ENCODE peak calls at places on chromosomes 7 and 10, in ten cellular contexts. G is CD8-positive, alpha-beta memory T cell; A is tibial artery; K is heart left ventricle; S is cardiac muscle cell; P is body of pancreas; D is heart right ventricle; I is Peyer's patch; J is Panc1; R is NT2/D1. Y is an unnamed sample. For H3K4me1, the result is how much of the 10 kb centered on the place peaks cover.

GRCh38 chr10:90447836-90448235 is 410.0 kb downstream of the HTR7 start:
- DNase-seq in D (no peak), I (no peak), G (no peak), S (no peak), P (no peak), J (no peak), K (no peak), A (no peak), R (no peak), Y (no peak)

GRCh38 chr7:39754326-39755120 is 131.2 kb downstream of the RALA start:
- DNase-seq in R (no peak), A (no peak), G (no peak), K (no peak), P (no peak), I (no peak), S (no peak), D (no peak), J (no peak), Y (no peak)

GRCh38 chr7:29091722-29092121 is 54.6 kb downstream of the CPVL start:
- DNase-seq in A (no peak), S (no peak), D (no peak), K (no peak), R (no peak), I (no peak), P (no peak), J (no peak), G (no peak), Y (no peak)

GRCh38 chr10:95445223-95445836 is 115.8 kb downstream of the SORBS1 start:
- DNase-seq in I (peak), G (no peak), S (no peak), K (peak), J (peak), A (peak), D (peak), P (peak), R (no peak), Y (no peak)

GRCh38 chr10:57992321-57993077 is 275.2 kb downstream of the IPMK start:
- DNase-seq in A (no peak), R (no peak), D (no peak), G (no peak), I (no peak), K (no peak), P (peak), S (no peak), J (no peak), Y (no peak)

GRCh38 chr7:154390961-154391360 is 338.8 kb downstream of the DPP6 start:
- DNase-seq in A (no peak), K (no peak), S (no peak), R (no peak), I (no peak), P (no peak), G (no peak), D (no peak), J (no peak), Y (no peak)

GRCh38 chr10:116615199-116615776 is 5.5 kb upstream of the PNLIPRP2 start:
- DNase-seq in A (no peak), J (no peak), I (no peak), D (no peak), P (peak), G (no peak), R (no peak), S (no peak), K (no peak), Y (no peak)

GRCh38 chr7:102874966-102875365 is 37.8 kb upstream of the LRRC17 start:
- DNase-seq in G (no peak), I (no peak), A (no peak), J (no peak), D (no peak), P (no peak), R (no peak), K (no peak), S (no peak), Y (no peak)

GRCh38 chr7:106041140-106041717 is 70.9 kb downstream of the SYPL1 start:
- DNase-seq in A (no peak), K (no peak), P (peak), D (no peak), S (peak), G (peak), I (peak), J (peak), R (peak), Y (no peak)

GRCh38 chr7:105806592-105807266 is 69.7 kb downstream of the ATXN7L1 start:
- DNase-seq in I (peak), R (no peak), D (no peak), P (no peak), J (no peak), S (no peak), A (no peak), K (no peak), G (peak), Y (no peak)

GRCh38 chr7:93566876-93567275 is 7.6 kb downstream of the CALCR start:
- DNase-seq in S (no peak), P (no peak), A (no peak), J (no peak), K (no peak), D (no peak), R (no peak), G (no peak), I (no peak), Y (no peak)

GRCh38 chr7:69597278-69598076 is 798 bp upstream of the AUTS2 start:
- DNase-seq in D (peak), J (no peak), R (no peak), I (peak), A (peak), K (peak), P (peak), S (peak), G (peak), Y (peak)

GRCh38 chr7:100867040-100867795 is at the start of gene TRIP6:
- DNase-seq in I (peak), S (peak), K (peak), J (no peak), D (peak), A (peak), R (peak), P (peak), G (no peak), Y (peak)

GRCh38 chr7:17802056-17802455 is 138.2 kb downstream of the SNX13 start:
- DNase-seq in D (no peak), G (no peak), P (no peak), I (no peak), J (no peak), K (no peak), A (no peak), S (no peak), R (no peak), Y (no peak)

GRCh38 chr10:45052700-45053099 is 52.0 kb downstream of the ZNF22 start:
- DNase-seq in D (no peak), K (no peak), I (no peak), S (no peak), G (no peak), A (no peak), R (no peak), P (no peak), J (no peak), Y (no peak)

GRCh38 chr10:43649149-43649523 is 455 bp upstream of the ZNF32 start:
- DNase-seq in J (no peak), G (no peak), S (no peak), R (no peak), I (no peak), D (no peak), K (no peak), P (no peak), A (no peak), Y (no peak)

GRCh38 chr7:122688385-122688998 is 10.4 kb downstream of the RNF133 start:
- DNase-seq in K (no peak), G (no peak), A (no peak), R (no peak), I (no peak), P (no peak), D (no peak), J (no peak), S (no peak), Y (no peak)

GRCh38 chr7:148918058-148918596 is 34.0 kb upstream of the EZH2 start:
- DNase-seq in D (no peak), J (no peak), S (no peak), I (no peak), G (no peak), A (no peak), P (no peak), R (no peak), K (no peak), Y (no peak)

GRCh38 chr10:52483587-52483986 is 169.5 kb downstream of the DKK1 start:
- DNase-seq in S (no peak), P (no peak), J (no peak), A (no peak), R (no peak), K (no peak), I (no peak), D (no peak), G (no peak), Y (no peak)
- H3K4me1 ChIP-seq in S (under half), P (under half), J (under half), A (under half), R (under half), K (under half), I (under half), D (under half), G (under half), Y (under half)

GRCh38 chr7:51823437-51823836 is 506.8 kb upstream of the COBL start:
- DNase-seq in P (no peak), D (no peak), R (no peak), J (no peak), A (no peak), S (no peak), G (no peak), K (no peak), I (no peak), Y (no peak)
- H3K4me1 ChIP-seq in P (under half), D (under half), R (under half), J (under half), A (under half), S (under half), G (under half), K (under half), I (under half), Y (under half)

GRCh38 chr10:119893845-119894427 is 1.4 kb downstream of the SEC23IP start:
- DNase-seq in R (no peak), A (no peak), G (no peak), J (no peak), S (no peak), K (no peak), D (no peak), P (no peak), I (no peak), Y (no peak)

GRCh38 chr10:119896937-119897336 is 4.4 kb downstream of the SEC23IP start:
- DNase-seq in P (peak), G (no peak), K (peak), A (peak), D (peak), R (no peak), J (no peak), I (peak), S (peak), Y (peak)

GRCh38 chr10:119896061-119896655 is 3.6 kb downstream of the SEC23IP start:
- DNase-seq in S (peak), G (no peak), P (peak), R (no peak), A (no peak), I (no peak), J (no peak), K (no peak), D (no peak), Y (no peak)

GRCh38 chr10:119898577-119898976 is 6.0 kb downstream of the SEC23IP start:
- DNase-seq in J (no peak), A (no peak), G (no peak), R (no peak), I (no peak), K (no peak), D (no peak), P (no peak), S (no peak), Y (no peak)

DNA sequence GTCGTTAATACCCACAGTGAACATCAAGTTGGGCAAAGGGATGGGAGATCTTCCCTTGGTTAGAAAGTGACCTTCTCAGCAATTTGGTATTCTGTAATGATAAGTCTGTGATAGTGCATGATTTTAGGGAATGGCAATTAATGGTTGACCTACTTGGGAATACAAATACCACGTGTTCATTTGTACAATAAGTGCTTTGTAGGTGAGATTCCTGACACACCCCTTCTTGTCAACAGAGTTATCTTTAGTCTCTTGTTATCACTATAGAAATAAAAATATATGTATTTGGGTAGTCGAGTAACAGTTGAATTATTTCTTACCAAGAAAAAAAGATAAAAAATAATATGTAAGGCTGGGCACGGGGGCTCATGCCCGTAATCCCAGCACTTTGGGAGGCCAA is 4.8 kb downstream of the SEC23IP start:
- DNase-seq in P (no peak), D (no peak), J (no peak), S (no peak), G (no peak), I (no peak), K (no peak), R (no peak), A (no peak), Y (no peak)
- H3K4me1 ChIP-seq in P (half or more), D (under half), J (under half), S (under half), G (under half), I (under half), K (under half), R (under half), A (under half), Y (under half)

DNA sequence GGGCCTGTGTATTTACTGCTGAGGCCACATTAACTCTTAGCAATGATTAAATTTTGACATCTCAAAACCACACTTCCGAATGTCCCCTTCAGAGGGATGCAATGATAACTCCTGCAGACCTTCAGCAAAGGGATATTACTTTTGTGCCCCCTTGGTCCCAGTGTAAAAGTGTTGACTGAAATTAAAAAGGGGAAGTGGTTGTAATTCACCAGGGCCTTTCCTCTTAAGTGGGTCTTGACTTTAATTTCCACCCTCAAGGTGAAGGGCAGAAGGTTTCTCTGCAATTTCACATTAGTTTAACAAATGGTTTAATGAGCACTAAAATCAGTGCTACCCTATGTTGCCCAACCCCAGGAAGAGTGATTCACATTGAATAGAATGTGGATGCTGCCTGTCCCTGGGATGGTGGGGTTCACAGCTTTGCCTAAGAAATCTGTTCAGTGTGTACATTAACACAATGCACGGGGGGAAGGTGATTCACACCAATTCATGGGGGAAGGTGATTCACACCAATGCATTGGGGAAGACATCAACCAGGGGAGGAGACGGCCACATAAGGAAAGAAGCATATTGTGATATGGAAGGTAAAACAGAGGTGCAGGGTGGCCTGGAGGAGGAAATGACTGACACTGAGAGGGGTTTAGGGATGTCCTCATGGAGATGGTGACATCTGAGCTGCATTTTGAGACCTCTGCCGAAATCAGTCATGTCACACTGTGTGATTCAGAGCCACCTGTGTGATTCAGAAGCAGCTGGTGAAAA is 19.4 kb upstream of the TNS3 start:
- DNase-seq in D (no peak), S (no peak), K (no peak), P (no peak), I (no peak), A (no peak), J (no peak), R (no peak), G (no peak), Y (no peak)
- H3K4me1 ChIP-seq in D (under half), S (under half), K (under half), P (half or more), I (under half), A (under half), J (under half), R (under half), G (under half), Y (under half)

DNA sequence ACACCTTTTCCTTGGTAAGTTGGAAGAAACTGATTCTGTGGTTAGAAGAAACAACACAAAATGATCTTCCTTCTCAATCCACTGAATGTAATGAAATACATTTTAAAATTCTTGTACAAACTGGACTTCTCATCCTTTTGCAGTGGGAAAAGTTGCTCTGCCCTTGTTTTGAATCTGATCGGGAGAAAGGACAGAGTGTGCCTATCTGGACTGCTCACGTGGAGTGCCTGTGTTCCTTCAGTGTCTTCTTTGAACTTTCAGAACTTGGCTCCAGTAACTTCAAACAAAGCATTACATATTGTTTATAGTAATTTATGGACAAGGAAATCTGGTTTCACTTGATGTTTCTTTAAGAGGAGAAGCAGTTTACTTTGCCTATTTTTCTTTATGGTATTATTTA is 17.1 kb downstream of the SLC26A3 start:
- DNase-seq in I (peak), R (no peak), J (no peak), D (no peak), P (no peak), K (no peak), A (no peak), S (no peak), G (no peak), Y (no peak)
- H3K4me1 ChIP-seq in I (under half), R (under half), J (under half), D (under half), P (under half), K (under half), A (under half), S (under half), G (under half), Y (under half)

GRCh38 chr7:213324-213993 is 21.1 kb downstream of the FAM20C start:
- DNase-seq in R (no peak), A (no peak), G (no peak), P (no peak), I (no peak), S (no peak), K (no peak), J (no peak), D (no peak), Y (no peak)

GRCh38 chr7:212754-213153 is 20.4 kb downstream of the FAM20C start:
- DNase-seq in D (no peak), P (no peak), J (no peak), I (no peak), G (no peak), A (no peak), R (no peak), K (no peak), S (no peak), Y (no peak)

GRCh38 chr7:211033-211714 is 18.8 kb downstream of the FAM20C start:
- DNase-seq in K (no peak), P (no peak), R (no peak), S (no peak), J (no peak), D (no peak), G (no peak), A (no peak), I (no peak), Y (no peak)

GRCh38 chr7:210401-210925 is 18.1 kb downstream of the FAM20C start:
- DNase-seq in J (no peak), S (no peak), D (no peak), R (no peak), I (no peak), G (no peak), A (no peak), K (no peak), P (no peak), Y (no peak)

DNA sequence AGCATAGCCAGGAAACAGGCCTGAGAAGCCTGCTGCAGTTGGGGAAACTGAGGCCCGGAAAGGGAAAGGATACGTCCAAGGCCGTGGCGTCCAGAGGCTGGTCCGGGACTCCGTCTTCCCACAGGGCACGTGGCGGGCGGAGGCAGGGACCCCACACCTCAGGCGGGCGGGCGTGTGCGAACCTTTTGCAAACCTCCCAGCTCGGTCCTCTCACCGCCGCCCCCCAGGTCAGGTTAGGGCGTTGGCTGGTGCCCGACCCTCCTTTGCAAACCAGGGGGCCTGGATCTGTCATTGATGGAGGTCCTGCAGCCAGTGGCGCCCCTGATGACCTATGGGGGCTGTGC is 19.3 kb downstream of the FAM20C start:
- DNase-seq in K (no peak), S (no peak), P (no peak), I (no peak), A (no peak), D (no peak), J (no peak), R (no peak), G (no peak), Y (no peak)
- H3K4me1 ChIP-seq in K (under half), S (under half), P (under half), I (under half), A (under half), D (under half), J (under half), R (under half), G (under half), Y (under half)

GRCh38 chr10:114821915-114822770 is 563 bp downstream of the FHIP2A start:
- DNase-seq in D (peak), I (peak), P (peak), S (peak), A (peak), R (no peak), J (no peak), G (peak), K (peak), Y (peak)
- H3K4me1 ChIP-seq in D (under half), I (under half), P (under half), S (under half), A (under half), R (under half), J (under half), G (under half), K (under half), Y (under half)

DNA sequence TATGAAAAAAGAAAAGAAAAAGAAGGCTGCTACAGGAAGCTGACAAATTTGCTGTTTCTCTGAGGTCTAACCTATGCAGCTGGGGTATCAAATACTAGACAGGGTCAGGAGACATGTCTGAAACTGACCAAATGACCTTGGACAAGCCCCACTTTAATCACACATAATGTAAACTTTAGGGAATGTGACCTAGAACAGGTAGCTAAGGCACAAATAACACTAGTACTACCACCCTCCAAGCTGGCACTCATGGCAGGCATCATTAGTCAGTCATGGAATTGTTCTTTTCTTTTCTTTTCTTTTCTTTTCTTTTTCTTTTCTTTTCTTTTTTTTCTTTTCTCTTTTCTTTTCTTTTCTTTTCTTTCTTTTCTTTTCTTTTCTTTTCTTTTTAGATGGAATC is 250.4 kb downstream of the KCNMA1 start:
- DNase-seq in P (no peak), D (no peak), K (no peak), J (no peak), S (no peak), G (no peak), I (no peak), R (no peak), A (no peak), Y (no peak)
- H3K4me1 ChIP-seq in P (half or more), D (under half), K (under half), J (under half), S (under half), G (under half), I (under half), R (under half), A (under half), Y (under half)

GRCh38 chr10:124007773-124008145 is 85.6 kb downstream of the CHST15 start:
- DNase-seq in G (no peak), R (no peak), S (no peak), P (no peak), I (no peak), J (no peak), D (no peak), A (no peak), K (no peak), Y (no peak)
- H3K4me1 ChIP-seq in G (under half), R (under half), S (under half), P (under half), I (under half), J (under half), D (under half), A (under half), K (under half), Y (under half)